ENCODE peak calls at places on chromosomes 1 and 21, in seven cellular contexts. G is K562, S is suprapubic skin, Y is sigmoid colon, I is tibial nerve, D is upper lobe of left lung, K is A549. T is an unnamed sample.
A peak's percentile ranks its signal among the peaks of the same experiment; 100 is the strongest.

GRCh38 chr1:117534995-117535467 is 70.8 kb upstream of the TENT5C start:
- DNase-seq in G (peak; percentile 78), S (no peak), Y (no peak), I (no peak), D (no peak), K (peak; percentile 5), T (peak; percentile 65)

GRCh38 chr1:110062612-110063011 is 7.9 kb downstream of the ALX3 start:
- DNase-seq in G (no peak), S (no peak), Y (no peak), I (no peak), D (no peak), K (no peak), T (no peak)

GRCh38 chr1:224205438-224205840 is 22.4 kb downstream of the DEGS1 start:
- DNase-seq in G (peak; percentile 53), S (no peak), Y (no peak), I (no peak), D (no peak), K (no peak), T (no peak)

GRCh38 chr1:230011333-230012092 is 55.5 kb upstream of the GALNT2 start:
- DNase-seq in G (no peak), S (no peak), Y (no peak), I (no peak), D (no peak), K (no peak), T (no peak)

GRCh38 chr1:223714421-223714724 is 2.0 kb downstream of the CAPN2 start:
- DNase-seq in G (no peak), S (no peak), Y (no peak), I (no peak), D (no peak), K (no peak), T (no peak)

GRCh38 chr1:172585861-172586260 is 52.9 kb downstream of the SUCO start:
- DNase-seq in G (no peak), S (no peak), Y (no peak), I (no peak), D (no peak), K (no peak), T (no peak)

GRCh38 chr21:46662765-46663500 is 27.5 kb downstream of the PRMT2 start:
- DNase-seq in G (no peak), S (no peak), Y (no peak), I (no peak), D (peak; percentile 56), K (no peak), T (no peak)

GRCh38 chr21:30707409-30707808 is 11.2 kb downstream of the KRTAP21-3 start:
- DNase-seq in G (no peak), S (no peak), Y (no peak), I (no peak), D (no peak), K (no peak), T (no peak)

GRCh38 chr21:16029065-16029464 is 299.3 kb downstream of the USP25 start:
- DNase-seq in G (no peak), S (no peak), Y (no peak), I (no peak), D (no peak), K (no peak), T (no peak)

GRCh38 chr1:218488986-218489385 is 143.8 kb downstream of the TGFB2 start:
- DNase-seq in G (no peak), S (no peak), Y (no peak), I (no peak), D (no peak), K (peak; percentile 46), T (no peak)

GRCh38 chr1:31153423-31153822 is 86.3 kb downstream of the NKAIN1 start:
- DNase-seq in G (no peak), S (no peak), Y (no peak), I (no peak), D (no peak), K (no peak), T (no peak)

GRCh38 chr21:31159808-31160207 is 121.5 kb upstream of the KRTAP19-8 start:
- DNase-seq in G (no peak), S (no peak), Y (no peak), I (no peak), D (no peak), K (no peak), T (no peak)

GRCh38 chr1:181817091-181817490 is 244.4 kb downstream of the ZNF648 start:
- DNase-seq in G (no peak), S (no peak), Y (no peak), I (no peak), D (no peak), K (no peak), T (no peak)

GRCh38 chr1:58067082-58067481 is 479.4 kb downstream of the OMA1 start:
- DNase-seq in G (no peak), S (no peak), Y (no peak), I (no peak), D (no peak), K (no peak), T (no peak)

GRCh38 chr1:42946120-42947009 is 12.3 kb downstream of the SLC2A1 start:
- DNase-seq in G (no peak), S (no peak), Y (no peak), I (no peak), D (no peak), K (no peak), T (no peak)

GRCh38 chr1:42947137-42947536 is 11.5 kb downstream of the SLC2A1 start:
- DNase-seq in G (no peak), S (no peak), Y (no peak), I (no peak), D (no peak), K (no peak), T (no peak)

GRCh38 chr1:42950146-42950480 is 8.6 kb downstream of the SLC2A1 start:
- DNase-seq in G (no peak), S (no peak), Y (no peak), I (no peak), D (no peak), K (no peak), T (no peak)

GRCh38 chr1:42949312-42950145 is 9.1 kb downstream of the SLC2A1 start:
- DNase-seq in G (peak; percentile 49), S (no peak), Y (no peak), I (no peak), D (no peak), K (no peak), T (no peak)

GRCh38 chr1:42947965-42948732 is 10.5 kb downstream of the SLC2A1 start:
- DNase-seq in G (no peak), S (no peak), Y (no peak), I (no peak), D (no peak), K (no peak), T (no peak)
- TF ChIP-seq POLR2A in G (peak; percentile 22), S (no peak), Y (no peak), I (no peak), D (no peak), K (no peak), T (no peak)

GRCh38 chr1:32759521-32759980 is 57.0 kb upstream of the SYNC start:
- DNase-seq in G (no peak), S (no peak), Y (no peak), I (no peak), D (no peak), K (no peak), T (peak; percentile 90)

GRCh38 chr1:32761253-32761877 is 55.8 kb downstream of the YARS1 start:
- DNase-seq in G (peak; percentile 81), S (peak; percentile 85), Y (no peak), I (no peak), D (no peak), K (no peak), T (peak; percentile 90)

GRCh38 chr1:32758795-32759430 is 56.3 kb upstream of the SYNC start:
- DNase-seq in G (no peak), S (no peak), Y (no peak), I (no peak), D (no peak), K (no peak), T (no peak)

GRCh38 chr1:32758177-32758794 is 55.7 kb upstream of the SYNC start:
- DNase-seq in G (no peak), S (no peak), Y (no peak), I (no peak), D (no peak), K (no peak), T (no peak)

DNA sequence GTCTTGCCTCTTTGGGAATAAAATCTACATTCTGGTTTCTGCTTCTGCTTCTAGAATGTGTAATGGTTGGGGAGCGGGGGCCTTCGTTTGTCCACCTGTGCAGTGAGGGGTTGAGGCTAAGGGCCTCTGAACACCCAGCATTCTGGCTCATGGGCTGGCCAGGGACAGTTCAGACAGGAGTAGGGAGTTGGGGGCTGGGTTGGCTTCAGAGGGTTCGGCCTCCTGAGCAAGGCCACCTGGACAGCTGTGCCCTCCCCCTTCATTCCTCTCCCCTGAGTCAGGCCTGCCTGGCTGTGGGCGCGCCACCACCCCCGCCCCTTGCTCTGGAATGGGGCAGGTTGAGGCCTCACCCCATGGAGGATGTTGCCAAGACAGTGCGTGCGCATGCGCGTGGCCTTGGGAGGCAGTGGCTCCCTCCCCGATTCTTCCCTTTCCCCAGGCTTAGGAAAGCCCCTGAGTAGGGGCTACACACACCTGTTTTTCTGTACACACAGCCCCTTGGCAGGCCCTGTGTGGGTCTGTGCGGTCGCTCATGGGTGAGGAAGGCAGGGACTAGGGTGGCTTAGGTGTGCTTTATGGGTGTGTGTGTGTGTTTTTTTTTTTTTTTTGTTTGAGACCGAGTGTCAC is 57.0 kb downstream of the YARS1 start:
- DNase-seq in G (peak; percentile 76), S (peak; percentile 90), Y (no peak), I (no peak), D (peak; percentile 94), K (peak; percentile 92), T (peak; percentile 97)
- TF ChIP-seq EP300 in G (no peak), S (no peak), Y (no peak), I (no peak), D (no peak), K (peak; percentile 59), T (no peak)

GRCh38 chr1:19665456-19666138 is 922 bp downstream of the HTR6 start:
- DNase-seq in G (no peak), S (no peak), Y (no peak), I (no peak), D (peak; percentile 78), K (no peak), T (no peak)

GRCh38 chr1:19666139-19666465 is 1.4 kb downstream of the HTR6 start:
- DNase-seq in G (no peak), S (no peak), Y (no peak), I (no peak), D (peak; percentile 78), K (no peak), T (no peak)

GRCh38 chr1:19670787-19671186 is 6.1 kb downstream of the HTR6 start:
- DNase-seq in G (no peak), S (no peak), Y (no peak), I (no peak), D (no peak), K (no peak), T (no peak)

GRCh38 chr1:19672237-19672636 is 7.6 kb downstream of the HTR6 start:
- DNase-seq in G (no peak), S (no peak), Y (no peak), I (no peak), D (no peak), K (no peak), T (no peak)

DNA sequence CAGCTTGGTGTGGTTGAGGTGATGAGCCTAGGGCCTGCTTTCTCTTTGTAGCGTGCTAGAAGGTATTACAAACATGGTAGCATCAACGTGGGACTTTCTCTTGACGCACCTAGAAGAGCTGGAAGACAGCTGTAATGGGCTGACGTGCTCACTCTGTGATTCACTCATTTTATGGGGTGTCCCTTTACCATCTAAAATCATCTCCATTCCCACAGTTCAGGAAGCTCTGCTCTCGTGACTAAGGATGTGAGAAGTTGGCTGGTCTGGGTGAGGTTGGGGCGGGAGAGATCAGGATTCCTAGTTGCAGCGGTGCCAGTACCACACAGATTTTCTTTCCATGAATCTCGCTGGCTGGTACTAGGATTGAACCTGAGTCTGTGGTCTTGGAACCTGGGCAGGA is 4.2 kb downstream of the HTR6 start:
- DNase-seq in G (no peak), S (no peak), Y (no peak), I (no peak), D (no peak), K (no peak), T (no peak)
- TF ChIP-seq POLR2A in G (no peak), S (no peak), Y (no peak), I (no peak), D (no peak), K (no peak), T (no peak)

GRCh38 chr1:93738075-93738622 is 56.5 kb upstream of the BCAR3 start:
- DNase-seq in G (no peak), S (no peak), Y (no peak), I (no peak), D (peak; percentile 27), K (peak; percentile 40), T (no peak)
- TF ChIP-seq EP300 in G (no peak), S (no peak), Y (no peak), I (no peak), D (no peak), K (no peak), T (no peak)

T was measured in stomach.